ENCODE peak calls at places on chromosomes 1 and 21, in seven cellular contexts. F is A549, Y is astrocyte of the spinal cord, D is ovary, E is HFF-Myc, J is Peyer's patch, R is sigmoid colon. Q is an unnamed sample.

GRCh38 chr21:34845521-34846213 is 176.9 kb downstream of the CLIC6 start:
- DNase-seq in F (no peak), Y (peak), D (no peak), E (no peak), J (no peak), R (no peak), Q (peak)

GRCh38 chr1:184276416-184276815 is 110.4 kb upstream of the C1orf21 start:
- DNase-seq in F (no peak), Y (no peak), D (no peak), E (no peak), J (no peak), R (no peak), Q (no peak)

GRCh38 chr1:59063501-59063900 is 233.4 kb upstream of the FGGY start:
- DNase-seq in F (no peak), Y (no peak), D (no peak), E (no peak), J (no peak), R (no peak), Q (no peak)

GRCh38 chr1:228246216-228246900 is 38.5 kb downstream of the OBSCN start:
- DNase-seq in F (no peak), Y (no peak), D (no peak), E (no peak), J (no peak), R (no peak), Q (no peak)

GRCh38 chr1:240611619-240612490 is at the start of gene GREM2:
- DNase-seq in F (peak), Y (peak), D (peak), E (peak), J (peak), R (peak), Q (peak)

GRCh38 chr1:54153548-54154439 is 994 bp upstream of the CDCP2 start:
- DNase-seq in F (no peak), Y (peak), D (peak), E (peak), J (peak), R (peak), Q (peak)

GRCh38 chr1:225710804-225711203 is 57.9 kb upstream of the ENAH start:
- DNase-seq in F (peak), Y (peak), D (no peak), E (no peak), J (no peak), R (peak), Q (peak)

GRCh38 chr21:14235101-14235500 is 19.1 kb downstream of the RBM11 start:
- DNase-seq in F (no peak), Y (no peak), D (no peak), E (no peak), J (no peak), R (no peak), Q (no peak)

GRCh38 chr21:45973475-45974072 is 8.0 kb upstream of the COL6A1 start:
- DNase-seq in F (peak), Y (peak), D (peak), E (no peak), J (peak), R (peak), Q (peak)

GRCh38 chr21:35428489-35428888 is 379.4 kb upstream of the RUNX1 start:
- DNase-seq in F (no peak), Y (peak), D (peak), E (no peak), J (no peak), R (peak), Q (no peak)

GRCh38 chr1:240998024-240998423 is 359.0 kb downstream of the RGS7 start:
- DNase-seq in F (no peak), Y (peak), D (no peak), E (no peak), J (no peak), R (no peak), Q (no peak)

GRCh38 chr1:228041316-228041715 is 34.5 kb downstream of the WNT3A start:
- DNase-seq in F (no peak), Y (no peak), D (no peak), E (no peak), J (no peak), R (no peak), Q (no peak)

GRCh38 chr1:86154581-86155060 is 2.0 kb downstream of the COL24A1 start:
- DNase-seq in F (no peak), Y (no peak), D (no peak), E (peak), J (no peak), R (peak), Q (no peak)

GRCh38 chr1:119948342-119949214 is 52.3 kb upstream of the ADAM30 start:
- DNase-seq in F (peak), Y (peak), D (peak), E (peak), J (peak), R (peak), Q (peak)

GRCh38 chr1:96596226-96596625 is 125.4 kb upstream of the PTBP2 start:
- DNase-seq in F (peak), Y (peak), D (no peak), E (peak), J (no peak), R (no peak), Q (peak)

GRCh38 chr21:37863842-37864241 is 52.4 kb downstream of the KCNJ6 start:
- DNase-seq in F (no peak), Y (peak), D (no peak), E (no peak), J (no peak), R (no peak), Q (no peak)

GRCh38 chr1:41380979-41381690 is 19.9 kb downstream of the FOXO6 start:
- DNase-seq in F (no peak), Y (no peak), D (peak), E (no peak), J (no peak), R (peak), Q (peak)

GRCh38 chr1:925532-926421 is 2.1 kb downstream of the SAMD11 start:
- DNase-seq in F (peak), Y (no peak), D (no peak), E (no peak), J (no peak), R (no peak), Q (no peak)

GRCh38 chr1:63821650-63822049 is 47.8 kb downstream of the ROR1 start:
- DNase-seq in F (no peak), Y (peak), D (no peak), E (no peak), J (no peak), R (no peak), Q (no peak)

GRCh38 chr1:66589326-66589725 is 55.4 kb downstream of the SGIP1 start:
- DNase-seq in F (no peak), Y (no peak), D (no peak), E (no peak), J (no peak), R (no peak), Q (no peak)

GRCh38 chr1:37471345-37472231 is 2.8 kb upstream of the ZC3H12A start:
- DNase-seq in F (peak), Y (peak), D (peak), E (no peak), J (peak), R (peak), Q (peak)

GRCh38 chr1:9250336-9250585 is 15.7 kb downstream of the H6PD start:
- DNase-seq in F (no peak), Y (no peak), D (no peak), E (no peak), J (no peak), R (no peak), Q (no peak)

GRCh38 chr1:16351449-16351993 is 759 bp downstream of the FBXO42 start:
- DNase-seq in F (no peak), Y (peak), D (no peak), E (no peak), J (no peak), R (peak), Q (no peak)

GRCh38 chr1:110605901-110606783 is at the start of gene KCNA2:
- DNase-seq in F (no peak), Y (no peak), D (peak), E (no peak), J (no peak), R (peak), Q (no peak)

GRCh38 chr1:194338241-194338948 is 1152.0 kb upstream of the B3GALT2 start:
- DNase-seq in F (no peak), Y (peak), D (no peak), E (no peak), J (no peak), R (no peak), Q (no peak)

GRCh38 chr1:19038732-19039131 is 82.3 kb upstream of the IFFO2 start:
- DNase-seq in F (no peak), Y (no peak), D (no peak), E (no peak), J (peak), R (no peak), Q (no peak)

GRCh38 chr1:109765896-109766615 is 2.3 kb upstream of the EPS8L3 start:
- DNase-seq in F (no peak), Y (no peak), D (peak), E (no peak), J (peak), R (no peak), Q (no peak)

GRCh38 chr21:45938453-45938755 is 43.2 kb upstream of the COL6A1 start:
- DNase-seq in F (no peak), Y (no peak), D (no peak), E (no peak), J (no peak), R (no peak), Q (no peak)

GRCh38 chr1:66334311-66334710 is 199.6 kb upstream of the SGIP1 start:
- DNase-seq in F (no peak), Y (no peak), D (no peak), E (no peak), J (no peak), R (no peak), Q (no peak)

GRCh38 chr21:31686272-31686913 is 26.9 kb downstream of the SOD1 start:
- DNase-seq in F (no peak), Y (no peak), D (no peak), E (no peak), J (no peak), R (no peak), Q (no peak)

GRCh38 chr21:31687108-31687507 is 27.6 kb downstream of the SOD1 start:
- DNase-seq in F (no peak), Y (no peak), D (no peak), E (no peak), J (no peak), R (no peak), Q (no peak)

GRCh38 chr21:31684918-31685317 is 25.4 kb downstream of the SOD1 start:
- DNase-seq in F (no peak), Y (no peak), D (no peak), E (no peak), J (no peak), R (no peak), Q (no peak)

GRCh38 chr21:31682625-31683024 is 23.1 kb downstream of the SOD1 start:
- DNase-seq in F (no peak), Y (no peak), D (no peak), E (no peak), J (no peak), R (no peak), Q (no peak)

GRCh38 chr21:31683029-31683428 is 23.5 kb downstream of the SOD1 start:
- DNase-seq in F (no peak), Y (no peak), D (no peak), E (no peak), J (no peak), R (no peak), Q (peak)
- TF ChIP-seq CTCF in F (no peak), Y (no peak), D (no peak), E (no peak), J (no peak), R (no peak), Q (no peak)

GRCh38 chr1:160375788-160376524 is 9.1 kb downstream of the NHLH1 start:
- DNase-seq in F (no peak), Y (no peak), D (no peak), E (no peak), J (no peak), R (no peak), Q (no peak)
- TF ChIP-seq CTCF in F (no peak), Y (no peak), D (no peak), E (no peak), J (no peak), R (no peak), Q (no peak)

GRCh38 chr1:182450087-182450486 is at the start of gene RGSL1:
- DNase-seq in F (no peak), Y (no peak), D (no peak), E (no peak), J (no peak), R (no peak), Q (no peak)

GRCh38 chr1:182447660-182448059 is 2.3 kb upstream of the RGSL1 start:
- DNase-seq in F (no peak), Y (no peak), D (no peak), E (no peak), J (no peak), R (no peak), Q (no peak)

GRCh38 chr1:182442333-182442732 is 7.6 kb upstream of the RGSL1 start:
- DNase-seq in F (no peak), Y (no peak), D (no peak), E (no peak), J (no peak), R (no peak), Q (no peak)

GRCh38 chr1:182444497-182444896 is 5.4 kb upstream of the RGSL1 start:
- DNase-seq in F (no peak), Y (no peak), D (no peak), E (no peak), J (no peak), R (no peak), Q (no peak)

GRCh38 chr1:182446033-182446669 is 3.8 kb upstream of the RGSL1 start:
- DNase-seq in F (peak), Y (peak), D (no peak), E (peak), J (peak), R (no peak), Q (peak)
- TF ChIP-seq CTCF in F (peak), Y (peak), D (no peak), E (peak), J (peak), R (peak), Q (peak)

GRCh38 chr1:97783762-97784161 is 137.1 kb downstream of the DPYD start:
- DNase-seq in F (no peak), Y (no peak), D (no peak), E (no peak), J (no peak), R (no peak), Q (no peak)

GRCh38 chr1:97781762-97782337 is 139.0 kb downstream of the DPYD start:
- DNase-seq in F (no peak), Y (no peak), D (no peak), E (no peak), J (no peak), R (no peak), Q (no peak)

GRCh38 chr1:97780884-97781283 is 139.9 kb downstream of the DPYD start:
- DNase-seq in F (no peak), Y (no peak), D (no peak), E (no peak), J (no peak), R (no peak), Q (no peak)

DNA sequence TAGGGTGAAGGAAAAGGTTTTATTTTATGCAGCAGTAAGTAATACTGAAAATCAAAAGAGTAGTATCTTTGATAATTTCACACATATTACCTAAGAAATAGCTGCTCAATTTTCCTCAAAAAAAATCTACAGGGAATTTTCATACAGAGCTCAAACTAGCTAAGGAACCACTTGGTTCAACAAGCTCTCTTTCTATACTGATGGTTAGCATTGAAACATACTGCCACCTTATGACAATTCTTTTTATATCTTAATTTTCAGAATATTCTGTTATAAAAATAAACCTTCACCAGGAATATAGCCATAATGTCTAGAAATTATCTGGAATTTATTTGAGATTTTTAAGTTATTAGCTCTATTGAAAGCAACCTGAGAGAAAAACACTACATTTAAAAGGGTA is 142.1 kb downstream of the DPYD start:
- DNase-seq in F (no peak), Y (peak), D (no peak), E (no peak), J (no peak), R (no peak), Q (no peak)
- TF ChIP-seq CTCF in F (peak), Y (no peak), D (no peak), E (no peak), J (no peak), R (no peak), Q (no peak)

GRCh38 chr21:43292041-43292865 is 123.4 kb downstream of the CRYAA start:
- DNase-seq in F (no peak), Y (no peak), D (no peak), E (no peak), J (no peak), R (no peak), Q (no peak)
- TF ChIP-seq CTCF in F (no peak), Y (no peak), D (no peak), E (no peak), J (no peak), R (no peak), Q (no peak)

Q was measured in RWPE1.